ENCODE peak calls at places on chromosomes 3 and 15, in four cellular contexts. C is neuronal stem cell, U is IMR-90, G is H9. L is an unnamed sample.

GRCh38 chr3:89571707-89572106 is 464.3 kb downstream of the EPHA3 start:
- DNase-seq in U (no peak), C (no peak), G (no peak), L (no peak)

GRCh38 chr3:15923640-15924405 is 126.0 kb upstream of the ANKRD28 start:
- DNase-seq in C (no peak), G (no peak), U (peak), L (no peak)

GRCh38 chr3:168540726-168541125 is 445.0 kb upstream of the GOLIM4 start:
- DNase-seq in G (no peak), C (no peak), U (no peak), L (no peak)

GRCh38 chr3:20741381-20741780 is 555.4 kb upstream of the SGO1 start:
- DNase-seq in G (no peak), C (no peak), U (no peak), L (no peak)

GRCh38 chr3:118942195-118942594 is 92.5 kb downstream of the IGSF11 start:
- DNase-seq in C (no peak), U (no peak), G (no peak), L (no peak)

GRCh38 chr3:112089956-112090898 is 4.0 kb downstream of the C3orf52 start:
- DNase-seq in G (no peak), U (no peak), C (no peak), L (peak)

GRCh38 chr3:72769758-72770540 is 78.3 kb downstream of the SHQ1 start:
- DNase-seq in C (no peak), U (no peak), G (no peak), L (no peak)

GRCh38 chr3:46192939-46193338 is 15.2 kb downstream of the CCR1 start:
- DNase-seq in U (no peak), G (no peak), C (no peak), L (no peak)

GRCh38 chr15:101368868-101369642 is 74.0 kb upstream of the SNRPA1 start:
- DNase-seq in G (no peak), C (no peak), U (no peak), L (no peak)

GRCh38 chr15:66765478-66766281 is 63.6 kb downstream of the SMAD6 start:
- DNase-seq in G (no peak), U (no peak), C (no peak), L (no peak)

GRCh38 chr3:150145659-150146058 is 175.0 kb upstream of the PFN2 start:
- DNase-seq in G (no peak), C (no peak), U (peak), L (peak)

GRCh38 chr3:32502944-32503286 is 263 bp upstream of the CMTM6 start:
- DNase-seq in U (no peak), G (no peak), C (no peak), L (no peak)

GRCh38 chr3:32501785-32502088 is 915 bp downstream of the CMTM6 start:
- DNase-seq in C (no peak), G (no peak), U (no peak), L (no peak)

GRCh38 chr3:32500880-32501784 is 1.5 kb downstream of the CMTM6 start:
- DNase-seq in G (no peak), U (no peak), C (no peak), L (peak)

GRCh38 chr3:32500225-32500624 is 2.4 kb downstream of the CMTM6 start:
- DNase-seq in U (peak), G (no peak), C (no peak), L (no peak)

GRCh38 chr3:32502089-32502943 is at the start of gene CMTM6:
- DNase-seq in C (peak), U (peak), G (peak), L (peak)
- H3K14ac ChIP-seq in C (peak), U (peak), G (no peak), L (peak)

GRCh38 chr3:64082411-64082810 is 59.1 kb upstream of the PSMD6 start:
- DNase-seq in U (peak), C (no peak), G (no peak), L (no peak)

GRCh38 chr3:64078966-64079365 is 55.7 kb upstream of the PSMD6 start:
- DNase-seq in C (no peak), G (no peak), U (no peak), L (no peak)

GRCh38 chr3:64082917-64083587 is 59.8 kb upstream of the PSMD6 start:
- DNase-seq in C (no peak), U (no peak), G (no peak), L (no peak)

GRCh38 chr3:64079369-64080160 is 56.3 kb upstream of the PSMD6 start:
- DNase-seq in U (peak), C (no peak), G (no peak), L (no peak)

DNA sequence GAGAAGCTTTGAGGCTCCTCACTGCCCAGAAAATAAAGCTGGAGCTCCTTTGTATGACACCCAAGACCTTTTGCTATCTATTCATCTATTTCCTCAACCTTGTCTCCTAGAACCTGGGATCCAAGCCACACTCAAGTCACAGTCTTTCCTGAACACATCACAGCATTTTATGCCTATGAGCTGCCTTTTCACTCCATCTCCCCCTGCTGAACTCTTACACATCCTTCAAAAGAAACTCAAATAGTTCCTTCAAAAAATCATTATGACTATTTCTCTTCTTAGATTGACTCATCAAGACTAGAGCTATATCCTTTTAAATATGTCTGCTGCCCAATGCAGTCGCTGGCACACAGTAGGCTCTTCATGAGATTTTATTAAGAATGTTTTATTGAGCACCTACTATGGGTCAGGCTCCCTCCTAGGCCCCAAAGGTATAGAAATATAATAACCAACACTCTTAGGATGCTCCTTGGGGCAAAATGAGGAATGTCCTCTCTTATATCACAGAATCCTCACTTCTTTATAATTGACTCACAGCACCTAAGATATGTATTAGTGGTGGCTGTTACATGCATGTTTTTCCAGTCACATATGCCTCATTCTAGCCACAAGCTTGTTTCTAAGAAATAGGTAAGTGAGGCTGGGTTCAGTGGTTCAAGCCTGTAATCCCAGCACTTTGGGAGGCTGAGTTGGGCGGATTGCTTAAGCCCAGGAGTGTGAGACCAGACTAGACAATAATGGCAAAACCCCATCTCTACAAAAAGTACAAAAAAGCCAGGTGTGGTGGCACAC is 57.7 kb upstream of the PSMD6 start:
- DNase-seq in C (no peak), G (no peak), U (no peak), L (no peak)
- H3K14ac ChIP-seq in C (no peak), G (no peak), U (no peak), L (no peak)

GRCh38 chr3:53259427-53260259 is 3.8 kb upstream of the TKT start:
- DNase-seq in U (no peak), C (no peak), G (no peak), L (no peak)

GRCh38 chr3:53260286-53260785 is 4.5 kb upstream of the TKT start:
- DNase-seq in G (no peak), C (no peak), U (no peak), L (no peak)

GRCh38 chr3:53258600-53259426 is 3.0 kb upstream of the TKT start:
- DNase-seq in C (no peak), U (no peak), G (peak), L (no peak)

GRCh38 chr3:53263907-53264306 is 8.1 kb upstream of the TKT start:
- DNase-seq in C (no peak), G (no peak), U (no peak), L (no peak)

GRCh38 chr3:53261712-53262111 is 5.9 kb upstream of the TKT start:
- DNase-seq in U (no peak), G (no peak), C (no peak), L (no peak)
- H3K14ac ChIP-seq in U (peak), G (no peak), C (no peak), L (peak)

GRCh38 chr3:188711898-188712256 is 459.9 kb upstream of the TPRG1 start:
- DNase-seq in C (no peak), G (no peak), U (no peak), L (no peak)

GRCh38 chr3:188707396-188708288 is 464.1 kb upstream of the TPRG1 start:
- DNase-seq in U (peak), G (no peak), C (no peak), L (no peak)

GRCh38 chr3:188706599-188706998 is 465.2 kb upstream of the TPRG1 start:
- DNase-seq in C (no peak), G (no peak), U (peak), L (no peak)

GRCh38 chr3:188712257-188712924 is 459.4 kb upstream of the TPRG1 start:
- DNase-seq in C (no peak), U (peak), G (no peak), L (peak)
- H3K14ac ChIP-seq in C (no peak), U (peak), G (no peak), L (no peak)

DNA sequence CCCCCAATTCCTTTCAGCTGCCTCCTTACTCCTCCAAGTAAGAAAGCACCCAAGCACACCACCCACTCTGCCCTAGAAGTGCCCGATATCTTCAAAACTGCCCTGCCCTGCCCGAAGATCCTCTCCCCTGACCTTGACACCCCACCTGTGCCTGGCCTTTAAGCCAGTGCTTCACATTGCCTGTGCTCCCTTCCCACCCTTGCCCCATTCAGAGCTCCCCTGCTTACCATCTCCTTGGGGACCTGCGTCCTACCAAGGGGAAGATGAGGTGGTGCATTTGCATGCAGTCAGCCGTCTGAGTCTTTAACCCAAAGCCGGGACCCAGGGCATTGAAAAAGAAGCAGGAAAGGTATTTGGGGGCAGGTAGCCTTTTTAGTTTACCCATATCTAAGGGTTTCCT is 73.5 kb upstream of the SLCO3A1 start:
- DNase-seq in G (no peak), U (no peak), C (no peak), L (no peak)
- H3K14ac ChIP-seq in G (no peak), U (no peak), C (no peak), L (no peak)

GRCh38 chr3:38454884-38455638 is 1.4 kb downstream of the ACVR2B start:
- DNase-seq in U (peak), C (peak), G (peak), L (peak)
- H3K14ac ChIP-seq in U (no peak), C (peak), G (peak), L (peak)

DNA sequence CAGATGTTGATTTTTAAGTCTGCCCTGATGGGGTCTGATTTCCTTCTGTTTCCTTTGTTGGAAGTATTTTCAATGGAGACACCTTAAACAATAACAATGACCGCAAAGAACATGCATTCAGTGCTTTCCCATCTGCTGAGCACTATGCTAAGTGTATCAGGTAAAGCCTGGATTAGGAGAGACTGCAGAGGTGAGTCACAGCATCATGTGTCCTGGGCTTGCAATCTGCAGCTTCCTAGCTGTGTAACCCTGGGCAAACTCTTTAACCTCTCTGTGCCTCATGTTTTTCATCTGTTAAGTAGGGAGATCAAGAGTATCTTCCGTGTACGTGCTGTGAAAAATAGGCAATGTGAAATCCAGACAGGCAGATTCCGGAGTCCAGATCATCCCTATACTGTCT is 13.3 kb upstream of the CHRNB4 start:
- DNase-seq in U (no peak), C (no peak), G (no peak), L (no peak)
- H3K14ac ChIP-seq in U (no peak), C (no peak), G (no peak), L (no peak)

GRCh38 chr3:107206141-107206540 is 171.1 kb upstream of the CCDC54 start:
- DNase-seq in C (peak), U (peak), G (no peak), L (peak)
- H3K14ac ChIP-seq in C (no peak), U (no peak), G (no peak), L (no peak)